ENCODE peak calls at places on chromosome 4, in four cellular contexts. Q, D, U and P are unnamed samples.

GRCh38 chr4:185122681-185123345 is 20.3 kb upstream of the SLC25A4 start:
- DNase-seq in Q (no peak), D (no peak), U (no peak), P (no peak)

GRCh38 chr4:46442963-46443362 is 53.0 kb upstream of the GABRA2 start:
- DNase-seq in Q (no peak), D (peak; percentile 10), U (no peak), P (peak; percentile 65)

GRCh38 chr4:81828991-81829390 is 357.3 kb upstream of the RASGEF1B start:
- DNase-seq in Q (no peak), D (no peak), U (no peak), P (no peak)

GRCh38 chr4:120915311-120915710 is 7.2 kb downstream of the PRDM5 start:
- DNase-seq in Q (no peak), D (no peak), U (no peak), P (no peak)

GRCh38 chr4:100169796-100170485 is 20.3 kb downstream of the DDIT4L start:
- DNase-seq in Q (no peak), D (no peak), U (no peak), P (peak; percentile 32)

GRCh38 chr4:180058731-180059215 is 2184.4 kb upstream of the TENM3 start:
- DNase-seq in Q (peak; percentile 78), D (peak; percentile 87), U (peak; percentile 81), P (peak; percentile 44)

GRCh38 chr4:121696641-121697461 is at the start of gene ANXA5:
- DNase-seq in Q (peak; percentile 83), D (peak; percentile 90), U (peak; percentile 84), P (peak; percentile 88)

GRCh38 chr4:127580300-127580699 is 52.5 kb upstream of the INTU start:
- DNase-seq in Q (no peak), D (no peak), U (no peak), P (no peak)

GRCh38 chr4:101527186-101527585 is 179.9 kb upstream of the PPP3CA start:
- DNase-seq in Q (no peak), D (no peak), U (no peak), P (no peak)

GRCh38 chr4:153466637-153467153 is 535 bp downstream of the TMEM131L start:
- DNase-seq in Q (no peak), D (no peak), U (no peak), P (no peak)
- H3K23ac ChIP-seq in Q (no peak overlapping the region), D (peak overlapping the region; percentile 95), U (no peak overlapping the region), P (peak overlapping the region; percentile 90)

DNA sequence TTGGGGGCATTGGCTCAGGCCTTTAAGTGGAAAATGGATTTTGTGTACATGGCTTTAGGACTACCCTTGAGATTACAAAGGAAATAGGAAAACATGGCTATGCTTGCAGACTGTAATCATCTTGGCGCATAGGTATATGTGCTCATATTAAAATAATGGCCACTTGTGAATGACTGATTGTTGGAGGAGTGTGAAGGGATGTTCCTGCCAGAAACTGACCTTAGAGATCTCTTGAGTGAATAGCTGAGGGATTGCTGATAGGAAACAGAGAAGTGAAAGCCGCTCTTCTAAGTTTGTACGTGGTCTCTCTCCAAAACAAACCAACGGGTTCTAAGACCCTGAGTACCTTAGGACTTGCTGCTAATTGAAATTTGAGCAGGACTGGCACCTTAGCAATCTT is 186.0 kb downstream of the MGST2 start:
- DNase-seq in Q (no peak), D (no peak), U (no peak), P (no peak)
- H4K5ac ChIP-seq in Q (no peak overlapping the region), D (no peak overlapping the region), U (no peak overlapping the region), P (no peak overlapping the region)

GRCh38 chr4:2799444-2799911 is 6.6 kb downstream of the SH3BP2 start:
- DNase-seq in Q (no peak), D (no peak), U (no peak), P (no peak)

GRCh38 chr4:2796261-2797187 is 3.6 kb downstream of the SH3BP2 start:
- DNase-seq in Q (no peak), D (no peak), U (no peak), P (peak; percentile 52)

GRCh38 chr4:2797188-2797544 is 4.3 kb downstream of the SH3BP2 start:
- DNase-seq in Q (no peak), D (no peak), U (no peak), P (no peak)

GRCh38 chr4:2798399-2799301 is 5.8 kb downstream of the SH3BP2 start:
- DNase-seq in Q (no peak), D (no peak), U (no peak), P (no peak)

DNA sequence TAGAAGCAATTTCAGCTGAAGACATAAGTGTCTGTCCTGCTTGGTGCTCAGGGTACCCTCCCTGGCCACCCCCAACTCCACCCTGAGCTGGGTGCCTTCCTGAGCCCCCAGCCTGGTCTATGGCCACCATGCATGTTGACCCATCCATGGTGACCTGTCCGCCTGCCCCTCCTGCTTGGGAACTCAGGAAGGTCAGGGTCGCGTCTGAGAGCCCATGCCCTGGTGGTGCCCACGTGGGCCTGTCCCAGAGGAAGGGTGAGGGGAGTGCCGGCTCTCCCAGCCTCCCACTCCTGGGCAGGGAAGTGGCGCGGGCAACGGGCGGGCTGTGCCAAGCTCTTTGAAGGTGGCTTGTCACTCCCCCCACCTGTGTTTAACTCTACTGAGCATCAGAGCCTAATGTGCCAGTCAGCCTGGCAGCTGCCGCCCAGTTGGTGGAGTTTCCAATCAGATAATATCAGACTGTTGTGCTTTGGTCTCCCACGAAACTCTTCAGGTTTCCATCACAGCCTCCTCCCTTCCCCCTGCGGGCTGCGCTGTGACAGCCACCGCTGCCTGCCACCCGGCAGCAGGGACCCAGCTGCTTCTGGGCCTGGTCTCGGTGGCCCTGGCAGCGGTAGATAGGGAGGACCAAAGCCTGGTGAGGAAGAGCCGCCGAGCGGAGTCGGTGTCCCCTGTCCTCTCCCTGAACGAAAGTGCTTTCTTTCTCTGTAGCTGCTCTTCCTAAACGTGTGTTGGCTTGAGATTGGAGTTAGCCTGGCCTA is 4.8 kb downstream of the SH3BP2 start:
- DNase-seq in Q (no peak), D (no peak), U (no peak), P (no peak)
- H3K23ac ChIP-seq in Q (no peak overlapping the region), D (no peak overlapping the region), U (no peak overlapping the region), P (no peak overlapping the region)

GRCh38 chr4:66959207-66959606 is 586.1 kb downstream of the CENPC start:
- DNase-seq in Q (no peak), D (no peak), U (no peak), P (no peak)
- H4K5ac ChIP-seq in Q (no peak overlapping the region), D (no peak overlapping the region), U (no peak overlapping the region), P (no peak overlapping the region)

DNA sequence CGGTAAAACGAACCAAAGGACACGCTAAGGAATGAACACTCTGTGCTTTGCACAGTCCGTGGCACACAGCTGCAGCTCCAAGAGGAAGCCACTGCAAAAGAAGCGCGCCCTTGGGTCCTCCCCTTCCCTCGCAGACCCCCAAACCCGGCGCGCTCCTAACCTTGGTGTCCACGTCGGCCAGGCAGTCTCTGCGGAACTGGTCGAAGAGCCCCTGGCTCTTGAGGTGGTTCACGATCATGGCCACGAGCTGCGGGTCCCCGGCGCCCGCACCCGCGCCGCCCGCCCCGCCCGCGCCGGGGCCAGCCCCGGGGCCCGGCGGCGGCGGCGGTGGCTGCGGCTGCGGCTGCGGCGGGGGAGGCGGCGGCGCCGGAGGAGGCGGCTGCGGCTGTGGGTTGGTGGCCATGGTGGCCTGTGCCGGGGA is 330 bp downstream of the BOD1L1 start:
- DNase-seq in Q (peak; percentile 31), D (peak; percentile 41), U (no peak), P (no peak)
- H3K23ac ChIP-seq in Q (no peak overlapping the region), D (no peak overlapping the region), U (no peak overlapping the region), P (peak overlapping the region; percentile 37)